ENCODE peak calls at places on chromosome 9, in four cellular contexts. One of them, this sample, is unnamed.

GRCh38 chr9:105039180-105039799 is 111.3 kb upstream of the ABCA1 start:
- DNase-seq in HepG2: no peak
- DNase-seq in astrocyte: no peak
- DNase-seq in GM12878: no peak
- DNase-seq in this sample: no peak

GRCh38 chr9:96874947-96875459 is 20.7 kb upstream of the ZNF782 start:
- DNase-seq in HepG2: peak; percentile 76
- DNase-seq in GM12878: peak; percentile 40
- DNase-seq in astrocyte: peak; percentile 43
- DNase-seq in this sample: no peak

GRCh38 chr9:79664375-79664825 is 92.6 kb downstream of the TLE4 start:
- DNase-seq in HepG2: no peak
- DNase-seq in GM12878: no peak
- DNase-seq in astrocyte: no peak
- DNase-seq in this sample: no peak

GRCh38 chr9:2260401-2261306 is 245.5 kb downstream of the SMARCA2 start:
- DNase-seq in astrocyte: peak; percentile 54
- DNase-seq in GM12878: no peak
- DNase-seq in HepG2: no peak
- DNase-seq in this sample: no peak

GRCh38 chr9:89593776-89594427 is 10.9 kb upstream of the GADD45G start:
- DNase-seq in HepG2: peak; percentile 47
- DNase-seq in astrocyte: no peak
- DNase-seq in GM12878: no peak
- DNase-seq in this sample: peak; percentile 47

GRCh38 chr9:99828417-99829176 is 6.9 kb downstream of the NR4A3 start:
- DNase-seq in GM12878: no peak
- DNase-seq in astrocyte: no peak
- DNase-seq in HepG2: no peak
- DNase-seq in this sample: peak; percentile 33

GRCh38 chr9:88425538-88425950 is 37.3 kb downstream of the SPIN1 start:
- DNase-seq in astrocyte: no peak
- DNase-seq in HepG2: no peak
- DNase-seq in GM12878: no peak
- DNase-seq in this sample: no peak

GRCh38 chr9:9078301-9078700 is 1278.7 kb upstream of the DMAC1 start:
- DNase-seq in astrocyte: no peak
- DNase-seq in GM12878: no peak
- DNase-seq in HepG2: no peak
- DNase-seq in this sample: no peak

GRCh38 chr9:21677834-21678233 is 124.6 kb upstream of the MTAP start:
- DNase-seq in GM12878: no peak
- DNase-seq in astrocyte: peak; percentile 92
- DNase-seq in HepG2: no peak
- DNase-seq in this sample: no peak

GRCh38 chr9:27407966-27408365 is 111.0 kb upstream of the EQTN start:
- DNase-seq in GM12878: no peak
- DNase-seq in astrocyte: peak; percentile 46
- DNase-seq in HepG2: no peak
- DNase-seq in this sample: no peak

GRCh38 chr9:128550770-128551651 is 1.4 kb upstream of the SPTAN1 start:
- DNase-seq in astrocyte: peak; percentile 57
- DNase-seq in HepG2: no peak
- DNase-seq in GM12878: no peak
- DNase-seq in this sample: no peak

GRCh38 chr9:107983191-107983603 is 493.6 kb upstream of the KLF4 start:
- DNase-seq in HepG2: no peak
- DNase-seq in astrocyte: peak; percentile 44
- DNase-seq in GM12878: no peak
- DNase-seq in this sample: no peak

GRCh38 chr9:130346431-130346830 is 80.9 kb downstream of the HMCN2 start:
- DNase-seq in GM12878: no peak
- DNase-seq in HepG2: no peak
- DNase-seq in astrocyte: no peak
- DNase-seq in this sample: no peak

GRCh38 chr9:136662326-136662655 is 425 bp upstream of the EGFL7 start:
- DNase-seq in astrocyte: no peak
- DNase-seq in HepG2: no peak
- DNase-seq in GM12878: no peak
- DNase-seq in this sample: no peak

GRCh38 chr9:129141066-129142041 is 30.1 kb downstream of the PTPA start:
- DNase-seq in GM12878: peak; percentile 71
- DNase-seq in HepG2: no peak
- DNase-seq in astrocyte: peak; percentile 96
- DNase-seq in this sample: no peak

GRCh38 chr9:18351216-18351615 is 122.7 kb upstream of the ADAMTSL1 start:
- DNase-seq in HepG2: no peak
- DNase-seq in astrocyte: no peak
- DNase-seq in GM12878: no peak
- DNase-seq in this sample: no peak

GRCh38 chr9:121765021-121765950 is 113.9 kb downstream of the DAB2IP start:
- DNase-seq in GM12878: no peak
- DNase-seq in HepG2: peak; percentile 90
- DNase-seq in astrocyte: peak; percentile 47
- DNase-seq in this sample: no peak
- H3K9ac ChIP-seq in GM12878: no peak overlapping the region
- H3K9ac ChIP-seq in HepG2: peak overlapping the region; percentile 51
- H3K9ac ChIP-seq in astrocyte: peak overlapping the region; percentile 33
- H3K9ac ChIP-seq in this sample: no peak overlapping the region

GRCh38 chr9:121942866-121943265 is 150.2 kb downstream of the TTLL11 start:
- DNase-seq in HepG2: no peak
- DNase-seq in GM12878: no peak
- DNase-seq in astrocyte: no peak
- DNase-seq in this sample: no peak
- H3K4me1 ChIP-seq in HepG2: peaks cover 20% of the 10 kb centered on the region
- H3K4me1 ChIP-seq in GM12878: no peaks in the 10 kb centered on the region
- H3K4me1 ChIP-seq in astrocyte: peaks cover 22% of the 10 kb centered on the region
- H3K4me1 ChIP-seq in this sample: peaks cover 3% of the 10 kb centered on the region

GRCh38 chr9:95803197-95803596 is 72.3 kb upstream of the ERCC6L2 start:
- DNase-seq in HepG2: no peak
- DNase-seq in GM12878: no peak
- DNase-seq in astrocyte: no peak
- DNase-seq in this sample: no peak

GRCh38 chr9:95796029-95796428 is 79.5 kb upstream of the ERCC6L2 start:
- DNase-seq in GM12878: no peak
- DNase-seq in HepG2: no peak
- DNase-seq in astrocyte: no peak
- DNase-seq in this sample: no peak

GRCh38 chr9:95807326-95807947 is 68.1 kb upstream of the ERCC6L2 start:
- DNase-seq in astrocyte: no peak
- DNase-seq in GM12878: no peak
- DNase-seq in HepG2: peak; percentile 34
- DNase-seq in this sample: no peak

DNA sequence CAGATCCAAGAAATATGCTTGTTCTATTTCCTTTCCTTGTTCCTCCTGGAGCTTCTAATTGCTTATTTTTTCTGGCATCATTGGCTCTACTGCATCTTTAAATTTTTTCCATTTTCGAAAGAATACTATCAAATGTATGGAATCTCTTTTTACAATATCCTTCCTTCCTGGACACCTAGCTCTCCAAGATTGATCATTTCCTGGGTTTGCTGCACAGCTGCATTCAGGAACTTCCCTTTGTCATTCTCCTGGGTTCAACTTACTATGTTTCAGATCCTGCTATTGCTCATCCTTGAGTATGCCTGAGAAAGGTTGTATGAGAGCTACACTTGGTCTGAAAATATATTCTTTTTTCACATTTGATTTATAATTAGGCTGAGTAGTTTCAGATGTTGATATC is 73.7 kb upstream of the ERCC6L2 start:
- DNase-seq in HepG2: no peak
- DNase-seq in GM12878: no peak
- DNase-seq in astrocyte: no peak
- DNase-seq in this sample: no peak
- H3K9ac ChIP-seq in HepG2: no peak overlapping the region
- H3K9ac ChIP-seq in GM12878: no peak overlapping the region
- H3K9ac ChIP-seq in astrocyte: no peak overlapping the region
- H3K9ac ChIP-seq in this sample: no peak overlapping the region

GRCh38 chr9:134341306-134341705 is 15.1 kb downstream of the RXRA start:
- DNase-seq in HepG2: no peak
- DNase-seq in GM12878: no peak
- DNase-seq in astrocyte: no peak
- DNase-seq in this sample: no peak
- H3K4me1 ChIP-seq in HepG2: peaks cover 37% of the 10 kb centered on the region
- H3K4me1 ChIP-seq in GM12878: no peaks in the 10 kb centered on the region
- H3K4me1 ChIP-seq in astrocyte: peaks cover 19% of the 10 kb centered on the region
- H3K4me1 ChIP-seq in this sample: peaks cover 12% of the 10 kb centered on the region

GRCh38 chr9:114803459-114803858 is 2.4 kb downstream of the TNFSF15 start:
- DNase-seq in HepG2: no peak
- DNase-seq in astrocyte: no peak
- DNase-seq in GM12878: no peak
- DNase-seq in this sample: no peak

GRCh38 chr9:114806571-114806970 is 732 bp upstream of the TNFSF15 start:
- DNase-seq in HepG2: no peak
- DNase-seq in astrocyte: no peak
- DNase-seq in GM12878: no peak
- DNase-seq in this sample: no peak

GRCh38 chr9:114804504-114804903 is 1.3 kb downstream of the TNFSF15 start:
- DNase-seq in GM12878: no peak
- DNase-seq in astrocyte: peak; percentile 78
- DNase-seq in HepG2: peak; percentile 50
- DNase-seq in this sample: no peak

GRCh38 chr9:114805670-114806551 is at the start of gene TNFSF15:
- DNase-seq in GM12878: peak; percentile 43
- DNase-seq in HepG2: peak; percentile 49
- DNase-seq in astrocyte: peak; percentile 40
- DNase-seq in this sample: no peak

GRCh38 chr9:114803886-114804285 is 2.0 kb downstream of the TNFSF15 start:
- DNase-seq in astrocyte: peak; percentile 11
- DNase-seq in HepG2: no peak
- DNase-seq in GM12878: no peak
- DNase-seq in this sample: no peak
- H3K9ac ChIP-seq in astrocyte: no peak overlapping the region
- H3K9ac ChIP-seq in HepG2: no peak overlapping the region
- H3K9ac ChIP-seq in GM12878: no peak overlapping the region
- H3K9ac ChIP-seq in this sample: no peak overlapping the region

DNA sequence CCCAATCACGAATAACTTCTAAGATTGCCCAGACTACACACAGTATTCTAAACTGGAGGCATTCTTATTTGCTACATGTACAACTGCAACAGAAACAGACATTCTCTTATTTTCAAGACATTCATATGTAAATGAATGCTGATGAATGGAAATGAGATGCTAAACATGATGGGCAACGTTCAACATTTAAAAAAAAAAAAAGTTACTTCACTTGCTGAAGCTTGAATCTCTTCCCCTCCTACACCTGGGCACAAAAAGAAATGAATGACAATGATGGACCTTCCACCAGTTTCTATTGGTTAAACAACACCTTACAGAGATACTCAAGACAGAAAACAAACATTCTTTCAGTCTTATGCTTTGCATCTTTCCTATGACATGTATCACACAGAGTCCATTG is 160.5 kb downstream of the BNC2 start:
- DNase-seq in astrocyte: no peak
- DNase-seq in GM12878: no peak
- DNase-seq in HepG2: no peak
- DNase-seq in this sample: no peak
- H3K4me1 ChIP-seq in astrocyte: peaks cover 36% of the 10 kb centered on the region
- H3K4me1 ChIP-seq in GM12878: no peaks in the 10 kb centered on the region
- H3K4me1 ChIP-seq in HepG2: no peaks in the 10 kb centered on the region
- H3K4me1 ChIP-seq in this sample: peaks cover 18% of the 10 kb centered on the region

GRCh38 chr9:77021928-77022782 is 2.7 kb downstream of the FOXB2 start:
- DNase-seq in HepG2: no peak
- DNase-seq in GM12878: no peak
- DNase-seq in astrocyte: no peak
- DNase-seq in this sample: peak; percentile 11

GRCh38 chr9:77025146-77025545 is 5.7 kb downstream of the FOXB2 start:
- DNase-seq in GM12878: no peak
- DNase-seq in HepG2: no peak
- DNase-seq in astrocyte: no peak
- DNase-seq in this sample: no peak

GRCh38 chr9:77021289-77021927 is 2.0 kb downstream of the FOXB2 start:
- DNase-seq in astrocyte: no peak
- DNase-seq in HepG2: no peak
- DNase-seq in GM12878: no peak
- DNase-seq in this sample: peak; percentile 40

GRCh38 chr9:77023726-77024125 is 4.3 kb downstream of the FOXB2 start:
- DNase-seq in HepG2: no peak
- DNase-seq in GM12878: no peak
- DNase-seq in astrocyte: no peak
- DNase-seq in this sample: no peak

GRCh38 chr9:77022783-77023440 is 3.5 kb downstream of the FOXB2 start:
- DNase-seq in astrocyte: no peak
- DNase-seq in GM12878: no peak
- DNase-seq in HepG2: no peak
- DNase-seq in this sample: peak; percentile 49
- H3K9ac ChIP-seq in astrocyte: no peak overlapping the region
- H3K9ac ChIP-seq in GM12878: no peak overlapping the region
- H3K9ac ChIP-seq in HepG2: no peak overlapping the region
- H3K9ac ChIP-seq in this sample: peak overlapping the region; percentile 50